ENCODE peak calls at places on chromosomes 2 and 18, in five cellular contexts. R, Y, N, E and S are unnamed samples.

GRCh38 chr18:64539852-64540251 is 391.0 kb upstream of the LINC00305 start:
- DNase-seq in R (no peak), Y (no peak), N (no peak), E (no peak), S (no peak)

GRCh38 chr2:219453691-219454131 is 19.1 kb downstream of the SPEG start:
- DNase-seq in R (peak), Y (peak), N (peak), E (no peak), S (no peak)

GRCh38 chr2:27911458-27912210 is 21.1 kb downstream of the BABAM2 start:
- DNase-seq in R (no peak), Y (no peak), N (no peak), E (no peak), S (no peak)

GRCh38 chr18:49584431-49584830 is 22.6 kb downstream of the LIPG start:
- DNase-seq in R (no peak), Y (no peak), N (no peak), E (no peak), S (peak)

GRCh38 chr2:8502316-8502715 is 179.5 kb upstream of the ID2 start:
- DNase-seq in R (no peak), Y (no peak), N (no peak), E (no peak), S (no peak)

GRCh38 chr18:12276736-12277554 is 22.8 kb downstream of the CIDEA start:
- DNase-seq in R (no peak), Y (no peak), N (no peak), E (no peak), S (no peak)

GRCh38 chr18:46301081-46301480 is 196.9 kb downstream of the HAUS1 start:
- DNase-seq in R (no peak), Y (no peak), N (no peak), E (no peak), S (no peak)

GRCh38 chr18:78699516-78699915 is 280.1 kb upstream of the SALL3 start:
- DNase-seq in R (no peak), Y (no peak), N (no peak), E (no peak), S (no peak)

GRCh38 chr18:43794363-43794762 is 517.1 kb upstream of the SYT4 start:
- DNase-seq in R (no peak), Y (no peak), N (no peak), E (no peak), S (no peak)